ENCODE peak calls at places on chromosomes 11 and 22, in eight cellular contexts. One of them, this sample, is unnamed.
A peak's percentile ranks its signal among the peaks of the same experiment; 100 is the strongest.

GRCh38 chr11:77071671-77072605 is 5.2 kb downstream of the CAPN5 start:
- DNase-seq in activated CD8-positive, alpha-beta memory T cell treated with anti-CD3 and anti-CD28 coated beads, Interleukin-2, amount 50 U/mL, for 4 hours: peak; percentile 9
- DNase-seq in body of pancreas: no peak
- DNase-seq in A549: no peak
- DNase-seq in activated T-cell treated with anti-CD3 and anti-CD28 coated beads, Interleukin-2, amount 50 U/mL, for 24 hours: peak; percentile 29
- DNase-seq in SIG-M5: no peak
- DNase-seq in NCI-H2107: no peak
- DNase-seq in amygdala: no peak
- DNase-seq in this sample: no peak

GRCh38 chr11:45060707-45061106 is 85.7 kb upstream of the PRDM11 start:
- DNase-seq in activated CD8-positive, alpha-beta memory T cell treated with anti-CD3 and anti-CD28 coated beads, Interleukin-2, amount 50 U/mL, for 4 hours: no peak
- DNase-seq in body of pancreas: no peak
- DNase-seq in A549: no peak
- DNase-seq in activated T-cell treated with anti-CD3 and anti-CD28 coated beads, Interleukin-2, amount 50 U/mL, for 24 hours: no peak
- DNase-seq in SIG-M5: no peak
- DNase-seq in NCI-H2107: no peak
- DNase-seq in amygdala: no peak
- DNase-seq in this sample: no peak

GRCh38 chr22:45602004-45602733 is 69.5 kb upstream of the ATXN10 start:
- DNase-seq in activated CD8-positive, alpha-beta memory T cell treated with anti-CD3 and anti-CD28 coated beads, Interleukin-2, amount 50 U/mL, for 4 hours: no peak
- DNase-seq in body of pancreas: no peak
- DNase-seq in A549: no peak
- DNase-seq in activated T-cell treated with anti-CD3 and anti-CD28 coated beads, Interleukin-2, amount 50 U/mL, for 24 hours: no peak
- DNase-seq in SIG-M5: no peak
- DNase-seq in NCI-H2107: no peak
- DNase-seq in amygdala: no peak
- DNase-seq in this sample: no peak

GRCh38 chr22:45069925-45070324 is 60.1 kb upstream of the PHF21B start:
- DNase-seq in activated CD8-positive, alpha-beta memory T cell treated with anti-CD3 and anti-CD28 coated beads, Interleukin-2, amount 50 U/mL, for 4 hours: peak; percentile 19
- DNase-seq in body of pancreas: no peak
- DNase-seq in A549: no peak
- DNase-seq in activated T-cell treated with anti-CD3 and anti-CD28 coated beads, Interleukin-2, amount 50 U/mL, for 24 hours: peak; percentile 38
- DNase-seq in SIG-M5: no peak
- DNase-seq in NCI-H2107: no peak
- DNase-seq in amygdala: no peak
- DNase-seq in this sample: peak; percentile 42

GRCh38 chr22:37201066-37201820 is 11.0 kb downstream of the SSTR3 start:
- DNase-seq in activated CD8-positive, alpha-beta memory T cell treated with anti-CD3 and anti-CD28 coated beads, Interleukin-2, amount 50 U/mL, for 4 hours: no peak
- DNase-seq in body of pancreas: no peak
- DNase-seq in A549: no peak
- DNase-seq in activated T-cell treated with anti-CD3 and anti-CD28 coated beads, Interleukin-2, amount 50 U/mL, for 24 hours: peak; percentile 28
- DNase-seq in SIG-M5: no peak
- DNase-seq in NCI-H2107: no peak
- DNase-seq in amygdala: no peak
- DNase-seq in this sample: no peak

GRCh38 chr22:49020314-49020713 is 807.4 kb downstream of the BRD1 start:
- DNase-seq in activated CD8-positive, alpha-beta memory T cell treated with anti-CD3 and anti-CD28 coated beads, Interleukin-2, amount 50 U/mL, for 4 hours: no peak
- DNase-seq in body of pancreas: no peak
- DNase-seq in A549: no peak
- DNase-seq in activated T-cell treated with anti-CD3 and anti-CD28 coated beads, Interleukin-2, amount 50 U/mL, for 24 hours: no peak
- DNase-seq in SIG-M5: no peak
- DNase-seq in NCI-H2107: no peak
- DNase-seq in amygdala: no peak
- DNase-seq in this sample: no peak

GRCh38 chr22:37203354-37204044 is 8.8 kb downstream of the SSTR3 start:
- DNase-seq in activated CD8-positive, alpha-beta memory T cell treated with anti-CD3 and anti-CD28 coated beads, Interleukin-2, amount 50 U/mL, for 4 hours: no peak
- DNase-seq in body of pancreas: no peak
- DNase-seq in A549: no peak
- DNase-seq in activated T-cell treated with anti-CD3 and anti-CD28 coated beads, Interleukin-2, amount 50 U/mL, for 24 hours: peak; percentile 28
- DNase-seq in SIG-M5: no peak
- DNase-seq in NCI-H2107: no peak
- DNase-seq in amygdala: no peak
- DNase-seq in this sample: no peak

GRCh38 chr11:12215192-12215591 is 104.8 kb downstream of the MICAL2 start:
- DNase-seq in activated CD8-positive, alpha-beta memory T cell treated with anti-CD3 and anti-CD28 coated beads, Interleukin-2, amount 50 U/mL, for 4 hours: no peak
- DNase-seq in body of pancreas: no peak
- DNase-seq in A549: no peak
- DNase-seq in activated T-cell treated with anti-CD3 and anti-CD28 coated beads, Interleukin-2, amount 50 U/mL, for 24 hours: no peak
- DNase-seq in SIG-M5: no peak
- DNase-seq in NCI-H2107: no peak
- DNase-seq in amygdala: no peak
- DNase-seq in this sample: no peak

GRCh38 chr11:20161230-20161918 is 1.1 kb upstream of the DBX1 start:
- DNase-seq in activated CD8-positive, alpha-beta memory T cell treated with anti-CD3 and anti-CD28 coated beads, Interleukin-2, amount 50 U/mL, for 4 hours: no peak
- DNase-seq in body of pancreas: no peak
- DNase-seq in A549: no peak
- DNase-seq in activated T-cell treated with anti-CD3 and anti-CD28 coated beads, Interleukin-2, amount 50 U/mL, for 24 hours: no peak
- DNase-seq in SIG-M5: no peak
- DNase-seq in NCI-H2107: no peak
- DNase-seq in amygdala: no peak
- DNase-seq in this sample: no peak

GRCh38 chr11:14424096-14424495 is 65.1 kb upstream of the RRAS2 start:
- DNase-seq in activated CD8-positive, alpha-beta memory T cell treated with anti-CD3 and anti-CD28 coated beads, Interleukin-2, amount 50 U/mL, for 4 hours: no peak
- DNase-seq in body of pancreas: no peak
- DNase-seq in A549: no peak
- DNase-seq in activated T-cell treated with anti-CD3 and anti-CD28 coated beads, Interleukin-2, amount 50 U/mL, for 24 hours: no peak
- DNase-seq in SIG-M5: no peak
- DNase-seq in NCI-H2107: no peak
- DNase-seq in amygdala: no peak
- DNase-seq in this sample: no peak

This sample was measured in head of caudate nucleus.